ENCODE peak calls at places on chromosome 22, in eight cellular contexts. Z, Q, F, A, M, I, W and P are unnamed samples.

GRCh38 chr22:46653596-46653995 is 33.4 kb downstream of the GRAMD4 start:
- DNase-seq in W (no peak), Z (no peak), A (no peak), F (no peak), M (no peak), Q (no peak), I (no peak), P (no peak)

GRCh38 chr22:17239156-17239701 is 20.0 kb upstream of the ADA2 start:
- DNase-seq in F (no peak), I (no peak), Q (no peak), W (no peak), M (no peak), Z (no peak), A (no peak), P (peak)

GRCh38 chr22:32985899-32986772 is 72.0 kb downstream of the SYN3 start:
- DNase-seq in W (peak), M (no peak), I (peak), Q (peak), Z (peak), A (peak), F (peak), P (peak)

GRCh38 chr22:31952459-31952858 is 8.1 kb downstream of the YWHAH start:
- DNase-seq in M (peak), A (no peak), Z (peak), F (no peak), I (peak), W (no peak), Q (no peak), P (no peak)

GRCh38 chr22:20404881-20405280 is 10.9 kb downstream of the ZNF74 start:
- DNase-seq in A (no peak), I (no peak), M (no peak), Q (no peak), W (no peak), Z (no peak), F (no peak), P (no peak)

GRCh38 chr22:31818481-31819392 is 64.9 kb downstream of the DEPDC5 start:
- DNase-seq in M (no peak), A (no peak), F (no peak), I (peak), W (no peak), Z (peak), Q (no peak), P (no peak)

GRCh38 chr22:46044718-46045458 is 67.9 kb upstream of the WNT7B start:
- DNase-seq in Q (no peak), W (peak), F (peak), Z (no peak), A (no peak), M (no peak), I (no peak), P (no peak)

GRCh38 chr22:25437414-25438160 is 126.9 kb upstream of the GRK3 start:
- DNase-seq in A (no peak), W (peak), Q (no peak), M (no peak), Z (no peak), F (no peak), I (no peak), P (peak)

GRCh38 chr22:49004484-49005399 is 822.9 kb downstream of the BRD1 start:
- DNase-seq in Q (no peak), I (no peak), Z (no peak), A (no peak), W (no peak), M (no peak), F (no peak), P (no peak)

GRCh38 chr22:39489094-39490068 is 12.7 kb upstream of the MIEF1 start:
- DNase-seq in Z (no peak), F (no peak), A (no peak), Q (no peak), W (no peak), M (no peak), I (no peak), P (no peak)

GRCh38 chr22:46047841-46048595 is 71.1 kb upstream of the WNT7B start:
- DNase-seq in I (no peak), W (peak), F (no peak), M (no peak), A (no peak), Z (peak), Q (no peak), P (no peak)